ENCODE peak calls at places on chromosomes 2 and 18, in six cellular contexts. M is activated CD8-positive, alpha-beta memory T cell treated with anti-CD3 and anti-CD28 coated beads, Interleukin-2, amount 50 U/mL, for 4 hours; K is heart right ventricle; Y is MM.1S; U is GM10248; Q is NCI-H1417. P is an unnamed sample.

GRCh38 chr2:29233428-29233827 is 118.2 kb downstream of the CLIP4 start:
- DNase-seq in M (no peak), K (no peak), Y (no peak), U (no peak), Q (peak), P (no peak)

GRCh38 chr2:7022956-7023467 is 105.8 kb downstream of the RNF144A start:
- DNase-seq in M (no peak), K (no peak), Y (no peak), U (no peak), Q (no peak), P (no peak)

GRCh38 chr2:163878718-163879117 is 142.9 kb upstream of the FIGN start:
- DNase-seq in M (no peak), K (no peak), Y (no peak), U (peak), Q (no peak), P (no peak)

GRCh38 chr2:39665811-39666488 is at the start of gene TMEM178A:
- DNase-seq in M (no peak), K (no peak), Y (no peak), U (peak), Q (peak), P (no peak)

GRCh38 chr2:64273524-64274398 is 129.5 kb upstream of the PELI1 start:
- DNase-seq in M (no peak), K (peak), Y (peak), U (no peak), Q (no peak), P (no peak)

GRCh38 chr2:129885735-129886134 is 93.7 kb upstream of the RAB6C start:
- DNase-seq in M (no peak), K (no peak), Y (no peak), U (no peak), Q (peak), P (no peak)

GRCh38 chr2:170817247-170817998 is 736 bp downstream of the GAD1 start:
- DNase-seq in M (no peak), K (no peak), Y (no peak), U (peak), Q (peak), P (no peak)

GRCh38 chr2:231685349-231686191 is 22.8 kb upstream of the PTMA start:
- DNase-seq in M (no peak), K (no peak), Y (no peak), U (no peak), Q (no peak), P (no peak)

GRCh38 chr2:231512222-231512621 is 18.0 kb downstream of the NMUR1 start:
- DNase-seq in M (no peak), K (no peak), Y (no peak), U (no peak), Q (peak), P (no peak)

GRCh38 chr2:27716301-27717069 is 52.8 kb downstream of the SLC4A1AP start:
- DNase-seq in M (no peak), K (no peak), Y (peak), U (no peak), Q (no peak), P (no peak)

GRCh38 chr2:205511666-205512065 is 170.6 kb upstream of the NRP2 start:
- DNase-seq in M (no peak), K (no peak), Y (no peak), U (no peak), Q (no peak), P (no peak)

GRCh38 chr2:239605976-239606375 is 205.2 kb upstream of the HDAC4 start:
- DNase-seq in M (no peak), K (no peak), Y (no peak), U (no peak), Q (no peak), P (no peak)

GRCh38 chr2:127142663-127143630 is 36.0 kb upstream of the BIN1 start:
- DNase-seq in M (no peak), K (no peak), Y (no peak), U (no peak), Q (no peak), P (no peak)

GRCh38 chr2:225766431-225766830 is 366.9 kb downstream of the NYAP2 start:
- DNase-seq in M (no peak), K (no peak), Y (no peak), U (no peak), Q (peak), P (no peak)

GRCh38 chr2:66456183-66457041 is 21.5 kb downstream of the MEIS1 start:
- DNase-seq in M (no peak), K (no peak), Y (no peak), U (no peak), Q (peak), P (no peak)

GRCh38 chr2:133955174-133955573 is 298.7 kb upstream of the MGAT5 start:
- DNase-seq in M (no peak), K (no peak), Y (peak), U (no peak), Q (no peak), P (no peak)

GRCh38 chr2:217846321-217846743 is 156.5 kb downstream of the TNS1 start:
- DNase-seq in M (no peak), K (no peak), Y (no peak), U (no peak), Q (no peak), P (no peak)

GRCh38 chr18:63779386-63779785 is 4.2 kb downstream of the SERPINB7 start:
- DNase-seq in M (no peak), K (no peak), Y (no peak), U (no peak), Q (no peak), P (no peak)

GRCh38 chr18:58528011-58528367 is 100.9 kb downstream of the ALPK2 start:
- DNase-seq in M (no peak), K (no peak), Y (no peak), U (no peak), Q (peak), P (no peak)

GRCh38 chr2:160752475-160753330 is 259.1 kb upstream of the RBMS1 start:
- DNase-seq in M (no peak), K (no peak), Y (no peak), U (no peak), Q (no peak), P (no peak)

GRCh38 chr2:109510136-109511028 is 103.4 kb downstream of the SEPTIN10 start:
- DNase-seq in M (peak), K (peak), Y (peak), U (peak), Q (peak), P (peak)

GRCh38 chr18:48997985-48998831 is 47.4 kb upstream of the SMAD7 start:
- DNase-seq in M (no peak), K (peak), Y (no peak), U (peak), Q (peak), P (no peak)

GRCh38 chr18:79560042-79560860 is 119.4 kb upstream of the CTDP1 start:
- DNase-seq in M (no peak), K (no peak), Y (no peak), U (no peak), Q (peak), P (no peak)

GRCh38 chr2:19623488-19623887 is 265.1 kb upstream of the OSR1 start:
- DNase-seq in M (no peak), K (no peak), Y (no peak), U (no peak), Q (no peak), P (no peak)

GRCh38 chr2:18834341-18834740 is 245.0 kb upstream of the NT5C1B start:
- DNase-seq in M (no peak), K (no peak), Y (no peak), U (no peak), Q (no peak), P (no peak)

GRCh38 chr2:8229546-8229986 is 452.3 kb upstream of the ID2 start:
- DNase-seq in M (peak), K (peak), Y (peak), U (peak), Q (no peak), P (no peak)

GRCh38 chr2:39736593-39736992 is 42.5 kb downstream of the THUMPD2 start:
- DNase-seq in M (no peak), K (no peak), Y (no peak), U (no peak), Q (no peak), P (no peak)

GRCh38 chr2:188580738-188581137 is 289.1 kb downstream of the GULP1 start:
- DNase-seq in M (no peak), K (no peak), Y (no peak), U (no peak), Q (no peak), P (no peak)

GRCh38 chr2:70887550-70888229 is 48.0 kb upstream of the ATP6V1B1 start:
- DNase-seq in M (no peak), K (peak), Y (no peak), U (peak), Q (peak), P (peak)

GRCh38 chr2:188527110-188527509 is 235.4 kb downstream of the GULP1 start:
- DNase-seq in M (no peak), K (no peak), Y (no peak), U (no peak), Q (peak), P (no peak)

GRCh38 chr18:40529478-40529877 is 1425.6 kb upstream of the PIK3C3 start:
- DNase-seq in M (no peak), K (no peak), Y (peak), U (no peak), Q (no peak), P (no peak)

GRCh38 chr2:19559596-19560240 is 201.3 kb upstream of the OSR1 start:
- DNase-seq in M (no peak), K (no peak), Y (peak), U (no peak), Q (no peak), P (no peak)

GRCh38 chr2:45541450-45541849 is 69.6 kb downstream of the SRBD1 start:
- DNase-seq in M (no peak), K (no peak), Y (no peak), U (no peak), Q (no peak), P (no peak)

GRCh38 chr2:218400930-218401833 is 1.5 kb downstream of the CTDSP1 start:
- DNase-seq in M (no peak), K (no peak), Y (no peak), U (no peak), Q (no peak), P (peak)

GRCh38 chr18:55633032-55633431 is 45.0 kb upstream of the TCF4 start:
- DNase-seq in M (no peak), K (no peak), Y (no peak), U (no peak), Q (no peak), P (no peak)

GRCh38 chr2:103161456-103162289 is 399.8 kb downstream of the TMEM182 start:
- DNase-seq in M (no peak), K (peak), Y (peak), U (peak), Q (peak), P (peak)

GRCh38 chr2:56185101-56185581 is 1.4 kb downstream of the CCDC85A start:
- DNase-seq in M (no peak), K (peak), Y (no peak), U (no peak), Q (peak), P (peak)

GRCh38 chr18:32613821-32614220 is 143.1 kb upstream of the GAREM1 start:
- DNase-seq in M (no peak), K (no peak), Y (no peak), U (no peak), Q (no peak), P (no peak)

GRCh38 chr2:60539177-60539576 is 14.3 kb downstream of the BCL11A start:
- DNase-seq in M (no peak), K (no peak), Y (no peak), U (no peak), Q (peak), P (no peak)

GRCh38 chr18:3525870-3526420 is 76.0 kb downstream of the TGIF1 start:
- DNase-seq in M (peak), K (no peak), Y (peak), U (peak), Q (no peak), P (peak)